ENCODE peak calls at places on chromosomes 12 and 14, in five cellular contexts. R is AG09309, G is PC-3, I is Karpas-422, F is AG04449. W is an unnamed sample.

GRCh38 chr12:112236386-112236785 is 111.0 kb downstream of the TRAFD1 start:
- DNase-seq in R (no peak), G (no peak), I (no peak), F (no peak), W (no peak)

GRCh38 chr14:56813143-56813551 is 2.9 kb upstream of the OTX2 start:
- DNase-seq in R (no peak), G (no peak), I (no peak), F (no peak), W (no peak)

GRCh38 chr12:111271674-111272418 is 97.0 kb downstream of the PHETA1 start:
- DNase-seq in R (no peak), G (peak; percentile 38), I (peak; percentile 56), F (no peak), W (no peak)

GRCh38 chr12:41014643-41015020 is 173.5 kb upstream of the PDZRN4 start:
- DNase-seq in R (no peak), G (peak; percentile 52), I (no peak), F (no peak), W (no peak)

GRCh38 chr12:90280564-90281058 is 572.0 kb upstream of the ATP2B1 start:
- DNase-seq in R (no peak), G (no peak), I (no peak), F (no peak), W (peak; percentile 63)

GRCh38 chr12:76018111-76018510 is 13.5 kb downstream of the PHLDA1 start:
- DNase-seq in R (no peak), G (peak; percentile 29), I (no peak), F (no peak), W (peak; percentile 36)

GRCh38 chr12:47763481-47764344 is 5.0 kb upstream of the RAPGEF3 start:
- DNase-seq in R (no peak), G (no peak), I (peak; percentile 67), F (no peak), W (no peak)

GRCh38 chr14:67510121-67510520 is 21.6 kb upstream of the TMEM229B start:
- DNase-seq in R (no peak), G (no peak), I (no peak), F (no peak), W (no peak)

GRCh38 chr12:12608557-12608957 is 3.1 kb upstream of the CREBL2 start:
- DNase-seq in R (no peak), G (peak; percentile 45), I (no peak), F (no peak), W (no peak)

GRCh38 chr14:91899777-91900176 is 32.4 kb upstream of the TC2N start:
- DNase-seq in R (no peak), G (no peak), I (no peak), F (no peak), W (no peak)

GRCh38 chr12:93184664-93185368 is 192.9 kb upstream of the NUDT4 start:
- DNase-seq in R (no peak), G (no peak), I (no peak), F (no peak), W (no peak)

GRCh38 chr12:75007133-75007532 is 202.5 kb downstream of the KCNC2 start:
- DNase-seq in R (no peak), G (no peak), I (no peak), F (no peak), W (no peak)

DNA sequence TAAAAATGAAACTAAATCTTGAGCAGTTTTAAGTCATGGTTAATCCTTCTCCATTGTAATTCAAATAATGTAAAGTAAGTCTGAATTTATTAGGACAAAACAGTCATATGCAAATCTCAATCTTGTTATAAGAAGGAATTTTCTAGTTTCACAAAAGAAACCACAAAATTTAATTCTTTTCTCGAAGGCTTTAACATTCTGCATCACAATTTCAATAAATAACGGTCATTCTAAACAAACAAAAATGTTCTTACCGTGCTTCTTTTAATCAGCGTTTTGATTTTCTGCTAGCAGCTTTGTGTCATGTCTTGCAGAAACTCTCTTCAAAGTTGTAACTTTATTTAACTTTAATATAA is 225 bp downstream of the CLEC2B start:
- DNase-seq in R (no peak), G (no peak), I (no peak), F (no peak), W (no peak)
- H3K4me3 ChIP-seq in R (peak overlapping the region; percentile 47), G (peak overlapping the region; percentile 70), I (peak overlapping the region; percentile 51), F (no peak overlapping the region), W (peak overlapping the region; percentile 25)

GRCh38 chr12:123242083-123242904 is 9.1 kb downstream of the MTRFR start:
- DNase-seq in R (no peak), G (no peak), I (peak; percentile 81), F (no peak), W (no peak)
- H3K4me3 ChIP-seq in R (no peak overlapping the region), G (no peak overlapping the region), I (peak overlapping the region; percentile 25), F (no peak overlapping the region), W (no peak overlapping the region)

DNA sequence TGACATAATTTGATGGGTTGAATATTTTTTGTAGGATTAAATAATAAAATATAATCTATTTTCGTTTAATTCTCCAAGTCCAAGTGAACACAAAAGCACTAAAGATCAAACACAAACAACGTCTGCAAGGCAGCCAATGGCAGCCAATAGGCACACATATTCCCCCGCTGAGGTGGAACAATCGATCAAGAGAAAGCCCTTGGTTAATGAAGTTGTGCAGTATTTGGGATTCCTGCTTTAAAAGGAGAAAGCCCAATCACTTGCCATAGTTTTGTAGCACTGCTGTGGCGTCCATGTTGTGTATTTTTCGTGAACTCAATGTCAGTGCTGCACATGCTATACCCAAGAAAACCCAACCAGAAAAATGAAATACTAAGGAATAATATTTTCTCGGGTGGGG is 1.5 kb downstream of the DHRS7 start:
- DNase-seq in R (no peak), G (no peak), I (no peak), F (no peak), W (no peak)
- H3K4me3 ChIP-seq in R (no peak overlapping the region), G (peak overlapping the region; percentile 75), I (peak overlapping the region; percentile 83), F (no peak overlapping the region), W (peak overlapping the region; percentile 92)

DNA sequence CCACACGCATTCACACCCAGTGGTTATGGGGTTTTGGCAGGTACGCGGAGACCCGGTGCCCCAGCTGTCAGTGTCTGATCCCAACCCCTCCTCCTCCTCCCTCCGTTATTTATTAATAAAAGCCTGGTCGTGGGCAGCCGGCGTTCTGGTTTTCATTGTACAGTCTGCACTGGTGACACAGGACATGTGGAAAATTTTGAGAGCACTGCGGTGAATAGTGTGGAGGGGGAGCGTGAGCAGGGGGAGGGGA is 11.5 kb upstream of the IRF2BPL start:
- DNase-seq in R (no peak), G (no peak), I (no peak), F (no peak), W (no peak)
- H3K4me3 ChIP-seq in R (peak overlapping the region; percentile 18), G (peak overlapping the region; percentile 59), I (peak overlapping the region; percentile 64), F (peak overlapping the region; percentile 42), W (peak overlapping the region; percentile 28)

GRCh38 chr14:37590810-37591139 is 4.3 kb downstream of the FOXA1 start:
- DNase-seq in R (no peak), G (peak; percentile 8), I (no peak), F (no peak), W (no peak)
- H3K4me3 ChIP-seq in R (no peak overlapping the region), G (peak overlapping the region; percentile 96), I (no peak overlapping the region), F (no peak overlapping the region), W (no peak overlapping the region)

W was measured in skeletal muscle cell.